ENCODE peak calls at places on chromosome 18, in five cellular contexts. F is HL-60, X is stomach, G is prostate gland, P is spleen. Z is an unnamed sample.

GRCh38 chr18:14075196-14075595 is 57.0 kb downstream of the ZNF519 start:
- DNase-seq in X (no peak), F (no peak), P (no peak), G (no peak), Z (peak)

GRCh38 chr18:62128157-62128556 is 58.7 kb downstream of the PIGN start:
- DNase-seq in G (peak), P (no peak), F (no peak), X (no peak), Z (no peak)

GRCh38 chr18:11518788-11519685 is 90.4 kb upstream of the SLC35G4 start:
- DNase-seq in P (no peak), F (peak), X (no peak), G (peak), Z (peak)

GRCh38 chr18:22912835-22913234 is 20.3 kb upstream of the RBBP8 start:
- DNase-seq in X (no peak), F (no peak), G (no peak), P (no peak), Z (no peak)

GRCh38 chr18:68447286-68447685 is 267.6 kb downstream of the TMX3 start:
- DNase-seq in P (no peak), G (no peak), X (no peak), F (no peak), Z (no peak)

GRCh38 chr18:21741511-21742322 is 1.1 kb downstream of the MIB1 start:
- DNase-seq in F (peak), P (no peak), X (peak), G (peak), Z (peak)

GRCh38 chr18:13657974-13658373 is 68.4 kb downstream of the FAM210A start:
- DNase-seq in P (no peak), X (no peak), F (no peak), G (no peak), Z (no peak)

GRCh38 chr18:22346968-22347611 is 70.6 kb downstream of the CTAGE1 start:
- DNase-seq in P (peak), F (no peak), G (no peak), X (peak), Z (peak)

GRCh38 chr18:29430416-29430815 is 1253.5 kb upstream of the CDH2 start:
- DNase-seq in G (no peak), X (no peak), F (no peak), P (no peak), Z (no peak)

GRCh38 chr18:57744211-57744694 is 58.9 kb downstream of the ATP8B1 start:
- DNase-seq in P (no peak), F (no peak), G (peak), X (peak), Z (no peak)

GRCh38 chr18:21904856-21905255 is 164.3 kb downstream of the MIB1 start:
- DNase-seq in F (no peak), X (no peak), G (peak), P (no peak), Z (no peak)

GRCh38 chr18:10895976-10896375 is 253.4 kb downstream of the PIEZO2 start:
- DNase-seq in F (no peak), P (no peak), X (no peak), G (no peak), Z (no peak)

GRCh38 chr18:48728204-48728833 is 189.5 kb downstream of the CTIF start:
- DNase-seq in F (no peak), P (no peak), G (no peak), X (no peak), Z (no peak)

GRCh38 chr18:63292844-63293683 is 26.5 kb downstream of the BCL2 start:
- DNase-seq in G (no peak), X (no peak), F (peak), P (peak), Z (no peak)

GRCh38 chr18:57901819-57902600 is 98.9 kb upstream of the ATP8B1 start:
- DNase-seq in G (no peak), X (peak), F (no peak), P (no peak), Z (peak)

GRCh38 chr18:22457552-22457951 is 39.8 kb upstream of the CTAGE1 start:
- DNase-seq in X (no peak), G (no peak), P (no peak), F (no peak), Z (no peak)

GRCh38 chr18:59575995-59576394 is 121.2 kb downstream of the CCBE1 start:
- DNase-seq in G (no peak), X (no peak), P (no peak), F (no peak), Z (no peak)

GRCh38 chr18:43719264-43719795 is 442.0 kb upstream of the SYT4 start:
- DNase-seq in X (no peak), P (no peak), G (no peak), F (no peak), Z (no peak)

GRCh38 chr18:79853303-79853992 is 55.7 kb downstream of the KCNG2 start:
- DNase-seq in F (no peak), P (peak), X (no peak), G (no peak), Z (no peak)

GRCh38 chr18:48545690-48546365 is 7.0 kb downstream of the CTIF start:
- DNase-seq in X (peak), P (no peak), G (peak), F (peak), Z (peak)

GRCh38 chr18:63949068-63949737 is at the start of gene HMSD:
- DNase-seq in P (peak), G (no peak), F (no peak), X (peak), Z (peak)

GRCh38 chr18:55633032-55633431 is 45.0 kb upstream of the TCF4 start:
- DNase-seq in F (no peak), X (no peak), G (peak), P (no peak), Z (no peak)

GRCh38 chr18:48699761-48700160 is 160.9 kb downstream of the CTIF start:
- DNase-seq in F (no peak), X (no peak), P (no peak), G (no peak), Z (no peak)

GRCh38 chr18:74709451-74709850 is 111.8 kb downstream of the ZNF407 start:
- DNase-seq in X (no peak), G (no peak), F (no peak), P (no peak), Z (no peak)

GRCh38 chr18:8912348-8913057 is 190.0 kb upstream of the NDUFV2 start:
- DNase-seq in X (no peak), G (no peak), P (peak), F (no peak), Z (peak)

GRCh38 chr18:30903566-30903965 is 139.0 kb downstream of the DSC3 start:
- DNase-seq in G (no peak), F (no peak), P (no peak), X (no peak), Z (no peak)

GRCh38 chr18:42069036-42069435 is 114.0 kb downstream of the PIK3C3 start:
- DNase-seq in G (no peak), F (no peak), P (no peak), X (no peak), Z (no peak)

GRCh38 chr18:5415665-5416064 is 120.1 kb upstream of the ZBTB14 start:
- DNase-seq in P (no peak), X (no peak), G (no peak), F (no peak), Z (no peak)

GRCh38 chr18:38751897-38752296 is 1186.3 kb upstream of the CELF4 start:
- DNase-seq in P (no peak), X (no peak), G (peak), F (no peak), Z (peak)
- TF ChIP-seq POLR2AphosphoS5 in P (no peak), X (no peak), G (peak), F (no peak), Z (no peak)

GRCh38 chr18:12520442-12520992 is 112.8 kb downstream of the PRELID3A start:
- DNase-seq in G (no peak), X (no peak), F (no peak), P (no peak), Z (no peak)
- TF ChIP-seq POLR2AphosphoS5 in G (no peak), X (no peak), F (no peak), P (no peak), Z (no peak)

GRCh38 chr18:25134858-25135257 is 217.1 kb downstream of the ZNF521 start:
- DNase-seq in F (no peak), P (no peak), G (no peak), X (no peak), Z (no peak)
- TF ChIP-seq POLR2AphosphoS5 in F (no peak), P (no peak), G (no peak), X (no peak), Z (no peak)

GRCh38 chr18:7593194-7593819 is 26.2 kb downstream of the PTPRM start:
- DNase-seq in P (no peak), G (no peak), F (no peak), X (no peak), Z (no peak)
- TF ChIP-seq POLR2AphosphoS5 in P (no peak), G (no peak), F (no peak), X (no peak), Z (no peak)

GRCh38 chr18:25350561-25351201 is 1.3 kb downstream of the ZNF521 start:
- DNase-seq in X (no peak), F (no peak), P (peak), G (no peak), Z (peak)
- TF ChIP-seq POLR2AphosphoS5 in X (no peak), F (no peak), P (peak), G (no peak), Z (no peak)

DNA sequence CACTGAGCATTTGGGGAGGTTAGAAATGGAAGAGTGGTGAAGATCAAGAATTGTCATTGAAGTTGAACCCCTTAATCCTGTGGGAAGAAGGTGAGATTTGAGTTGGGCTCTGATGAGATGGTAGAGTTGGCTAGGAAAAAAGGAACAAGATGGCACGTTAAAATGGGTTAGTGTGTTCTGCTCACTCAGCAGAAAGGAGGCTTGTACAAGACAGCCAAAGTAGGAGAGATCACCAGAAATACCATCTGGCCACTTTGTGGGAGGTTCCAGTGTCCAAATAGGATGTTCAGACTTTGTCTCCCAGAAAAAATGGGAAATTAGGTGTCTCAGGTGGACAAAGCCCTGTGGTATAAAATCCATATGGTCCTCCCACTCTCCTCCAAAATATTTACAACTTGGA is 56.0 kb upstream of the SLC14A2 start:
- DNase-seq in G (no peak), F (no peak), P (no peak), X (no peak), Z (no peak)
- TF ChIP-seq POLR2AphosphoS5 in G (no peak), F (no peak), P (no peak), X (no peak), Z (no peak)

GRCh38 chr18:72672364-72673151 is 128.4 kb upstream of the CBLN2 start:
- DNase-seq in X (no peak), G (no peak), F (peak), P (no peak), Z (peak)

GRCh38 chr18:72673242-72673641 is 129.1 kb upstream of the CBLN2 start:
- DNase-seq in G (no peak), P (no peak), X (no peak), F (no peak), Z (no peak)

GRCh38 chr18:72675394-72675793 is 131.3 kb upstream of the CBLN2 start:
- DNase-seq in P (no peak), X (no peak), G (no peak), F (no peak), Z (peak)

GRCh38 chr18:72674710-72675109 is 130.6 kb upstream of the CBLN2 start:
- DNase-seq in F (no peak), G (no peak), X (no peak), P (no peak), Z (no peak)
- TF ChIP-seq POLR2AphosphoS5 in F (no peak), G (no peak), X (no peak), P (no peak), Z (no peak)

DNA sequence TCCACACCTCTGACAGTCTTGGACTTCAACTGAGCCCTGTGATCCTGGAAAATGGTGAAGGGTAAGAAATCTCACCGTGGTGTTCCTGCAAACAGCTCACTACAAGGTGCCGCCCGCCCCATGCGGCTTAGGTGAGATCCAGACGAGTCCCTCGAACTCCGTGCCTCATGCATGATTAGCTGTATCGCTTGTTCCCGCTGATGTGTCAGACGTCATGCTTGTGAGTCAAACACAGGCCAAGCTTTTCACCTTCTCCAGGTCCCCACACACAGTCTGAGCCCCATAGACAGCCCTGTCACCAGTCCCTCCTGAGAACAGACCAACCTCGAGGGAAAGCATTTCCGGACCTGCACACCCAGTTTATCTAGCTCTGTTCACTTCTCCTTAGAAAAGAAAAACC is 740.5 kb downstream of the GALR1 start:
- DNase-seq in P (no peak), X (no peak), G (no peak), F (no peak), Z (no peak)
- TF ChIP-seq POLR2AphosphoS5 in P (no peak), X (no peak), G (no peak), F (no peak), Z (no peak)

Z was measured in GM23338.